ENCODE peak calls at places on chromosome 7, in five cellular contexts. Z is HT-29; N is activated CD8-positive, alpha-beta memory T cell treated with anti-CD3 and anti-CD28 coated beads for 1 hour; C is T-helper 1 cell; Y is stimulated activated naive CD4-positive, alpha-beta T cell. O is an unnamed sample.

GRCh38 chr7:33395340-33395739 is 266.0 kb downstream of the BBS9 start:
- DNase-seq in Y (no peak), Z (no peak), C (no peak), N (no peak), O (no peak)

GRCh38 chr7:133445617-133446016 is 192.7 kb downstream of the EXOC4 start:
- DNase-seq in C (no peak), Z (no peak), Y (no peak), N (no peak), O (no peak)

GRCh38 chr7:132769280-132769679 is 193.0 kb upstream of the PLXNA4 start:
- DNase-seq in Z (no peak), Y (no peak), N (no peak), C (no peak), O (no peak)

GRCh38 chr7:105759670-105760548 is 116.5 kb downstream of the ATXN7L1 start:
- DNase-seq in N (no peak), Y (peak), Z (peak), C (no peak), O (peak)

GRCh38 chr7:39595102-39595620 is 28.2 kb upstream of the RALA start:
- DNase-seq in N (no peak), Y (no peak), C (no peak), Z (no peak), O (no peak)

GRCh38 chr7:152643979-152644559 is 31.9 kb downstream of the XRCC2 start:
- DNase-seq in Z (no peak), N (no peak), Y (no peak), C (no peak), O (no peak)

GRCh38 chr7:64643567-64643966 is 22.4 kb upstream of the ZNF107 start:
- DNase-seq in Z (no peak), C (no peak), N (no peak), Y (no peak), O (no peak)

GRCh38 chr7:2069472-2069860 is 163.3 kb downstream of the MAD1L1 start:
- DNase-seq in Y (no peak), N (no peak), Z (no peak), C (no peak), O (peak)

GRCh38 chr7:77388055-77388454 is 28.1 kb downstream of the GSAP start:
- DNase-seq in Y (no peak), N (no peak), C (no peak), Z (no peak), O (no peak)

GRCh38 chr7:37915438-37915837 is 1.2 kb downstream of the SFRP4 start:
- DNase-seq in Y (no peak), Z (no peak), C (no peak), N (no peak), O (no peak)

GRCh38 chr7:158734861-158735260 is 30.3 kb upstream of the NCAPG2 start:
- DNase-seq in N (no peak), C (no peak), Z (no peak), Y (no peak), O (no peak)

GRCh38 chr7:3336042-3336665 is 35.1 kb downstream of the SDK1 start:
- DNase-seq in Z (no peak), C (no peak), N (no peak), Y (no peak), O (no peak)

GRCh38 chr7:28726563-28726962 is 231.6 kb downstream of the TRIL start:
- DNase-seq in C (no peak), N (no peak), Z (no peak), Y (no peak), O (peak)

GRCh38 chr7:28701731-28702130 is 256.4 kb downstream of the TRIL start:
- DNase-seq in N (no peak), C (no peak), Z (no peak), Y (no peak), O (no peak)

GRCh38 chr7:134315679-134316538 is 821 bp downstream of the SLC35B4 start:
- DNase-seq in C (peak), N (no peak), Y (peak), Z (peak), O (no peak)

GRCh38 chr7:102425639-102426267 is 7.6 kb upstream of the ORAI2 start:
- DNase-seq in N (peak), Z (no peak), Y (peak), C (peak), O (no peak)

GRCh38 chr7:101031082-101031481 is 11.2 kb downstream of the MUC17 start:
- DNase-seq in N (no peak), Y (no peak), C (no peak), Z (peak), O (no peak)

GRCh38 chr7:157622000-157622399 is 285.2 kb downstream of the DNAJB6 start:
- DNase-seq in C (no peak), N (no peak), Y (peak), Z (no peak), O (no peak)

GRCh38 chr7:139249179-139249822 is 18.3 kb downstream of the UBN2 start:
- DNase-seq in C (peak), Z (no peak), N (no peak), Y (no peak), O (no peak)

GRCh38 chr7:155797262-155798250 is 14.7 kb downstream of the SHH start:
- DNase-seq in Y (no peak), C (no peak), Z (no peak), N (no peak), O (no peak)

GRCh38 chr7:69814421-69814962 is 216.2 kb downstream of the AUTS2 start:
- DNase-seq in C (no peak), N (no peak), Z (no peak), Y (no peak), O (peak)

GRCh38 chr7:83646027-83646426 is 2.9 kb downstream of the SEMA3E start:
- DNase-seq in Z (no peak), C (no peak), N (no peak), Y (no peak), O (no peak)

GRCh38 chr7:137932881-137933269 is 69.0 kb downstream of the CREB3L2 start:
- DNase-seq in Y (no peak), Z (no peak), N (no peak), C (no peak), O (no peak)

GRCh38 chr7:66748791-66749190 is 8.3 kb downstream of the RABGEF1 start:
- DNase-seq in N (no peak), Z (no peak), Y (no peak), C (no peak), O (no peak)

GRCh38 chr7:15323545-15323944 is 238.3 kb downstream of the AGMO start:
- DNase-seq in Z (no peak), N (no peak), C (no peak), Y (no peak), O (no peak)

GRCh38 chr7:46775776-46776175 is 806.1 kb downstream of the TNS3 start:
- DNase-seq in Y (no peak), C (no peak), Z (peak), N (no peak), O (no peak)

GRCh38 chr7:91657386-91658120 is 222.9 kb downstream of the MTERF1 start:
- DNase-seq in C (no peak), Z (no peak), Y (no peak), N (no peak), O (no peak)

O was measured in neural progenitor cell.